ENCODE peak calls at places on chromosome 9, in ten cellular contexts. C is AG04449, Y is aorta, Q is right atrium auricular region, G is NB4, N is left colon, X is AG09309, R is myocyte, W is WTC11, I is hippocampal formation. J is an unnamed sample.

GRCh38 chr9:136860529-136860928 is 5.6 kb downstream of the EDF1 start:
- DNase-seq in X (no peak), N (peak), G (no peak), I (no peak), Q (no peak), R (no peak), Y (no peak), W (no peak), C (no peak), J (no peak)

GRCh38 chr9:4143951-4144717 is 155.7 kb downstream of the GLIS3 start:
- DNase-seq in G (no peak), N (no peak), Y (no peak), R (peak), X (no peak), I (no peak), W (no peak), C (no peak), Q (no peak), J (no peak)

GRCh38 chr9:126805546-126806262 is 864 bp downstream of the ZBTB43 start:
- DNase-seq in N (peak), C (no peak), Q (peak), Y (peak), X (no peak), W (no peak), G (peak), I (no peak), R (peak), J (no peak)

GRCh38 chr9:86337469-86338107 is 16.6 kb downstream of the TUT7 start:
- DNase-seq in G (peak), C (no peak), Y (no peak), I (no peak), W (no peak), X (no peak), Q (no peak), R (no peak), N (no peak), J (no peak)

GRCh38 chr9:5644522-5644921 is 15.6 kb downstream of the RIC1 start:
- DNase-seq in C (no peak), W (no peak), R (no peak), X (no peak), N (no peak), Y (no peak), G (no peak), I (no peak), Q (no peak), J (no peak)

GRCh38 chr9:77291714-77292113 is 114.4 kb downstream of the VPS13A start:
- DNase-seq in W (no peak), X (no peak), Q (no peak), Y (no peak), C (no peak), I (no peak), R (peak), G (peak), N (no peak), J (peak)

GRCh38 chr9:12882430-12882829 is 107.6 kb downstream of the LURAP1L start:
- DNase-seq in Y (no peak), C (peak), N (no peak), G (no peak), W (no peak), Q (no peak), R (peak), I (no peak), X (peak), J (no peak)

GRCh38 chr9:136171009-136171800 is 33.7 kb downstream of the LHX3 start:
- DNase-seq in W (peak), I (no peak), R (peak), C (no peak), Y (peak), N (no peak), X (no peak), G (no peak), Q (no peak), J (no peak)

GRCh38 chr9:96219615-96220257 is 82.2 kb downstream of the HSD17B3 start:
- DNase-seq in W (peak), Q (peak), R (no peak), X (no peak), N (no peak), I (no peak), C (no peak), Y (peak), G (peak), J (peak)

GRCh38 chr9:35962126-35962906 is 4.4 kb upstream of the OR2S2 start:
- DNase-seq in G (no peak), W (peak), N (peak), X (no peak), C (peak), Q (peak), R (peak), Y (no peak), I (no peak), J (no peak)

GRCh38 chr9:113520109-113520642 is 56.6 kb downstream of the RGS3 start:
- DNase-seq in C (no peak), G (no peak), N (peak), Q (no peak), R (no peak), Y (peak), X (no peak), W (no peak), I (no peak), J (no peak)

GRCh38 chr9:133098871-133099270 is 22.2 kb downstream of the RALGDS start:
- DNase-seq in N (no peak), W (no peak), C (no peak), Q (no peak), Y (no peak), R (no peak), G (no peak), X (no peak), I (no peak), J (no peak)

GRCh38 chr9:122614362-122614761 is at the start of gene OR1Q1:
- DNase-seq in R (no peak), C (no peak), W (no peak), N (no peak), Y (no peak), G (no peak), X (no peak), I (no peak), Q (no peak), J (no peak)

GRCh38 chr9:110189001-110189400 is 19.0 kb downstream of the C9orf152 start:
- DNase-seq in N (peak), W (no peak), G (peak), Y (peak), X (no peak), C (no peak), R (peak), Q (no peak), I (peak), J (no peak)

GRCh38 chr9:136182850-136183422 is 22.0 kb downstream of the LHX3 start:
- DNase-seq in N (no peak), Y (no peak), G (no peak), R (no peak), X (no peak), Q (no peak), W (peak), C (no peak), I (no peak), J (no peak)